ENCODE peak calls at places on chromosomes 7 and 10, in eight cellular contexts. G is PC-9; T is stimulated activated CD4-positive, alpha-beta T cell treated with anti-CD3 and anti-CD28 coated beads, Interleukin-4, amount 100 ng/mL, for 48 hours; X is hepatocyte; N is KG1; Y is AG09319; S is WTC11; Z is CD4-positive, alpha-beta T cell. B is an unnamed sample.

GRCh38 chr7:94561841-94562514 is 52.4 kb downstream of the CASD1 start:
- DNase-seq in Z (no peak), T (no peak), S (no peak), G (no peak), N (no peak), X (no peak), Y (no peak), B (no peak)

GRCh38 chr10:35751347-35751746 is 109.3 kb upstream of the FZD8 start:
- DNase-seq in Z (no peak), G (no peak), X (no peak), Y (no peak), N (no peak), T (no peak), S (no peak), B (no peak)

GRCh38 chr10:19728376-19728775 is 87.9 kb upstream of the PLXDC2 start:
- DNase-seq in G (no peak), T (no peak), S (no peak), X (no peak), Z (no peak), N (no peak), Y (no peak), B (no peak)

GRCh38 chr10:7789390-7789789 is 1.4 kb downstream of the ATP5F1C start:
- DNase-seq in X (no peak), S (no peak), T (no peak), G (no peak), Z (no peak), N (no peak), Y (no peak), B (no peak)

GRCh38 chr7:77687100-77687746 is 9.0 kb upstream of the RSBN1L start:
- DNase-seq in T (no peak), Z (no peak), G (no peak), X (no peak), N (no peak), S (no peak), Y (no peak), B (no peak)

GRCh38 chr7:85483205-85483604 is 296.3 kb upstream of the SEMA3D start:
- DNase-seq in T (no peak), Z (no peak), X (no peak), S (no peak), N (no peak), Y (peak), G (no peak), B (no peak)

GRCh38 chr7:157559596-157560257 is 222.9 kb downstream of the DNAJB6 start:
- DNase-seq in Y (no peak), S (peak), N (no peak), T (no peak), G (no peak), X (no peak), Z (no peak), B (peak)

GRCh38 chr7:117082636-117083035 is 129.3 kb downstream of the ST7 start:
- DNase-seq in X (no peak), T (no peak), N (no peak), Y (no peak), G (no peak), S (no peak), Z (no peak), B (no peak)

GRCh38 chr10:132528064-132528800 is 9.4 kb upstream of the INPP5A start:
- DNase-seq in Z (no peak), T (no peak), N (no peak), G (no peak), X (no peak), Y (no peak), S (peak), B (peak)

GRCh38 chr7:3117488-3118228 is 74.0 kb upstream of the CARD11 start:
- DNase-seq in Z (peak), S (no peak), X (no peak), Y (no peak), G (no peak), T (no peak), N (no peak), B (no peak)

GRCh38 chr7:16753932-16754571 is 497 bp downstream of the TSPAN13 start:
- DNase-seq in S (peak), Z (no peak), G (no peak), N (peak), Y (no peak), T (no peak), X (peak), B (peak)

GRCh38 chr10:124287071-124287685 is 131.5 kb downstream of the OAT start:
- DNase-seq in X (no peak), Z (no peak), T (no peak), S (peak), N (no peak), Y (no peak), G (no peak), B (peak)

GRCh38 chr10:93541402-93542357 is 24.8 kb upstream of the FFAR4 start:
- DNase-seq in Z (no peak), X (peak), Y (no peak), T (peak), G (no peak), S (peak), N (no peak), B (peak)

GRCh38 chr10:47239211-47239610 is 60.8 kb upstream of the GDF10 start:
- DNase-seq in S (no peak), T (no peak), X (no peak), N (no peak), Y (no peak), Z (no peak), G (no peak), B (no peak)

GRCh38 chr7:88307841-88308240 is 1.1 kb upstream of the STEAP4 start:
- DNase-seq in Z (no peak), Y (no peak), X (no peak), N (no peak), G (peak), T (no peak), S (no peak), B (no peak)

GRCh38 chr7:88191911-88192310 is 27.9 kb downstream of the SRI start:
- DNase-seq in X (no peak), S (no peak), G (no peak), N (no peak), Y (no peak), T (no peak), Z (no peak), B (no peak)

GRCh38 chr7:934469-935320 is 19.8 kb downstream of the ADAP1 start:
- DNase-seq in G (no peak), X (no peak), T (no peak), Y (no peak), Z (no peak), N (no peak), S (peak), B (peak)

GRCh38 chr7:43700059-43700501 is 29.2 kb downstream of the COA1 start:
- DNase-seq in T (no peak), N (peak), G (peak), Z (no peak), X (peak), S (no peak), Y (peak), B (no peak)

GRCh38 chr7:17530249-17530648 is 231.8 kb downstream of the AHR start:
- DNase-seq in X (peak), N (no peak), Z (no peak), Y (no peak), S (no peak), T (no peak), G (no peak), B (no peak)

GRCh38 chr10:59960751-59961150 is 54.4 kb upstream of the CCDC6 start:
- DNase-seq in G (no peak), S (no peak), Y (no peak), T (no peak), Z (no peak), X (no peak), N (no peak), B (no peak)

GRCh38 chr7:128827971-128828711 is 2.1 kb upstream of the FLNC start:
- DNase-seq in G (no peak), Y (no peak), S (no peak), X (peak), N (no peak), T (no peak), Z (no peak), B (no peak)

GRCh38 chr7:128209229-128210035 is 31.6 kb upstream of the LEP start:
- DNase-seq in Y (peak), G (peak), Z (peak), T (peak), X (peak), N (peak), S (peak), B (peak)

GRCh38 chr10:118850418-118851061 is 95.8 kb upstream of the CACUL1 start:
- DNase-seq in G (no peak), T (peak), Z (peak), S (peak), X (peak), N (peak), Y (peak), B (peak)

GRCh38 chr7:7324698-7325097 is 142.4 kb downstream of the C1GALT1 start:
- DNase-seq in Y (no peak), X (no peak), G (peak), N (no peak), S (no peak), Z (no peak), T (no peak), B (no peak)

GRCh38 chr10:27153855-27154198 is 357 bp downstream of the YME1L1 start:
- DNase-seq in X (no peak), Z (peak), T (peak), G (no peak), N (no peak), Y (no peak), S (no peak), B (no peak)

GRCh38 chr7:133941496-133941895 is 185.6 kb upstream of the LRGUK start:
- DNase-seq in X (no peak), G (no peak), N (no peak), S (no peak), Y (no peak), T (no peak), Z (no peak), B (no peak)

GRCh38 chr7:100127866-100128601 is 1.3 kb downstream of the MBLAC1 start:
- DNase-seq in X (peak), S (peak), T (no peak), G (no peak), Y (no peak), Z (no peak), N (no peak), B (peak)